ENCODE peak calls at places on chromosomes 12 and 14, in five cellular contexts. C is cardiac muscle cell; O is CD8-positive, alpha-beta memory T cell; L is naive thymus-derived CD4-positive, alpha-beta T cell; R is body of pancreas. B is an unnamed sample. For H3K4me1 and H3K36me3, the result is how much of the 10 kb centered on the place peaks cover.

GRCh38 chr14:85241022-85241880 is 288.7 kb upstream of the FLRT2 start:
- DNase-seq in C (no peak), O (no peak), L (no peak), R (peak), B (peak)

GRCh38 chr12:46963977-46964376 is 115.4 kb upstream of the PCED1B start:
- DNase-seq in C (peak), O (no peak), L (no peak), R (peak), B (no peak)

GRCh38 chr12:57607958-57608663 is 3.1 kb upstream of the ARHGEF25 start:
- DNase-seq in C (no peak), O (no peak), L (no peak), R (no peak), B (no peak)

GRCh38 chr12:123242083-123242904 is 9.1 kb downstream of the MTRFR start:
- DNase-seq in C (no peak), O (no peak), L (no peak), R (no peak), B (no peak)

GRCh38 chr14:38882533-38882932 is 220.5 kb downstream of the SEC23A start:
- DNase-seq in C (no peak), O (no peak), L (no peak), R (no peak), B (no peak)

GRCh38 chr14:93150227-93151206 is 34.2 kb downstream of the MOAP1 start:
- DNase-seq in C (peak), O (no peak), L (no peak), R (peak), B (peak)

GRCh38 chr14:91303091-91303923 is 58.8 kb upstream of the GPR68 start:
- DNase-seq in C (peak), O (no peak), L (peak), R (no peak), B (peak)

GRCh38 chr12:30785630-30786029 is 30.9 kb upstream of the CAPRIN2 start:
- DNase-seq in C (no peak), O (no peak), L (no peak), R (no peak), B (no peak)

GRCh38 chr14:22493753-22494152 is 95.3 kb downstream of the DAD1 start:
- DNase-seq in C (no peak), O (no peak), L (no peak), R (no peak), B (no peak)

GRCh38 chr12:68912916-68913315 is 20.1 kb downstream of the CPM start:
- DNase-seq in C (no peak), O (no peak), L (no peak), R (no peak), B (no peak)

GRCh38 chr14:75905505-75905904 is 76.3 kb downstream of the TGFB3 start:
- DNase-seq in C (peak), O (no peak), L (no peak), R (peak), B (no peak)

GRCh38 chr12:57803317-57803893 is 15.1 kb downstream of the AVIL start:
- DNase-seq in C (peak), O (no peak), L (peak), R (peak), B (peak)

GRCh38 chr14:70809238-70810214 is at the start of gene MAP3K9:
- DNase-seq in C (peak), O (peak), L (peak), R (peak), B (peak)

GRCh38 chr12:75196408-75196807 is 13.2 kb downstream of the KCNC2 start:
- DNase-seq in C (no peak), O (no peak), L (no peak), R (no peak), B (no peak)

GRCh38 chr12:120639771-120640721 is at the start of gene CABP1:
- DNase-seq in C (no peak), O (peak), L (peak), R (peak), B (peak)

DNA sequence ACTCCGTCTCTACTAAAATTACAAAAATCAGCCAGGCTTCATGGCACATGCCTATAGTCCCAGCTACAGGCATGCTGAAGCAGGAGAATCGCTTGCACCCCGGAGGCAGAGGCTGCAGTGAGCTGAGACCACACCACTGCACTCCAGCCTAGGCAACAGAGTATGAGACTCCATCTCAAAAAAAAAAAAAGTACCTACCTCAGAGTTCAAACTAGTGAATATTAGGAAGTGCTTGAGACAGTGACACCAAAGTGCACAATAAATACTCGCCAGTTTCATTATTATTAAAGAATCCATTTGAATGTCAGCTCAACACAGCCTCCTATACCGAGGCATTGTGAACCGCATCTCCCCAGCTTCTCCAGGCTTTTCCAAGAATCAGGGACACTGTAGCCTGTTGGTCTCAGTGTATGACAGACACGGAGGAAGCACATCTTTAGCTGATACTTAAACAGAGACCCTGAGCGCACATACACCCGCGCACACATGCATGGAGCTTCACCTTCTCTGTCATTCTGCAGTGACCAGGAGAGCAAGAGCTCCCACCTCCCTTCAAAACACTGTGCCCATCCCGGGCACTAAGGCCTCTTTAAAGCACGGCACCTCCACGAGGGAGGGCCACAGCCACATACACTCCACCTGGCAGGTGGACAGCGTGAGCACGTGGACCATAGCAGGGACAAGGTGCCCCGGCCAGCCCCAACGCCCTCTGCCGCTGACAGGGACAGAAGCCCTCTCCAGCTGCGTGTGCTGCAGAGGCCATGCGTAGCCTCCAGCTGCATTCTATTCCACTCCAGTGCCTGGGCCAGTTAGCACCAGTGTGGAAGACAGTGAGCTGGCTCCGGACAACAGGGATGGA is 5.2 kb downstream of the GAPDH start:
- DNase-seq in C (no peak), O (no peak), L (no peak), R (no peak), B (peak)
- H3K4me1 ChIP-seq in C (under half), O (half or more), L (under half), R (under half), B (half or more)

GRCh38 chr14:67782090-67782489 is 34.3 kb downstream of the ZFYVE26 start:
- DNase-seq in C (no peak), O (no peak), L (no peak), R (no peak), B (no peak)

GRCh38 chr14:67787673-67788072 is 28.7 kb downstream of the ZFYVE26 start:
- DNase-seq in C (no peak), O (no peak), L (no peak), R (no peak), B (no peak)

GRCh38 chr14:67785270-67786109 is 30.9 kb downstream of the ZFYVE26 start:
- DNase-seq in C (no peak), O (no peak), L (no peak), R (no peak), B (no peak)

DNA sequence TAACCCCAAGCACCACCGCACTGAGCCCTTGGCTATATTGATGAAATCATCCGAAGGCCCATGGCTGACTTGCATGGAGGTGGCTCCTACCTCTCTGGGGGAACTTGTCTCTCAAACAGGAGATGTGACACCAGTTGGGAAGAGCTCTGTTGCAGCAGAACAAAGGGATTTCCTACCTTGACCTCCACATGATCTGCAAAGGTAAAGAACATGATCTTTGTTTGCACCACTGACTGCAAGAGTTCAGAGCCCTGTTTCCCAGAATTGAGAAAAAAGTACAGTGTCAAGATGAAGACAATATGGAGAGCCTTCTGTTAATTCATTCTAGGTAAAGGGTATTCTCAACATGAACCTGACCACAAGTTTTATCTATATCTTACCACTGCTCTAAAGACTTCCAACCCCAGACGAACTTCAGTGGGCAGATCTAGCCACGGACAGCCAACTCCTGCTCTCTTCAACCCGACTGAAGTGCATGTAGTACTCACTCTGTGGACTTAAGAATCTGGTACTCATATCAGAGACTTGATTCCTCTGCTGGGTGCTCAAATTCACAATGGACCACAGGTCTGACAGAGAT is 32.1 kb downstream of the ZFYVE26 start:
- DNase-seq in C (no peak), O (no peak), L (no peak), R (no peak), B (no peak)
- H3K36me3 ChIP-seq in C (half or more), O (half or more), L (under half), R (half or more), B (under half)

GRCh38 chr14:104794099-104794498 is 1.4 kb downstream of the AKT1 start:
- DNase-seq in C (peak), O (peak), L (peak), R (peak), B (peak)
- H3K4me1 ChIP-seq in C (under half), O (under half), L (under half), R (half or more), B (under half)

DNA sequence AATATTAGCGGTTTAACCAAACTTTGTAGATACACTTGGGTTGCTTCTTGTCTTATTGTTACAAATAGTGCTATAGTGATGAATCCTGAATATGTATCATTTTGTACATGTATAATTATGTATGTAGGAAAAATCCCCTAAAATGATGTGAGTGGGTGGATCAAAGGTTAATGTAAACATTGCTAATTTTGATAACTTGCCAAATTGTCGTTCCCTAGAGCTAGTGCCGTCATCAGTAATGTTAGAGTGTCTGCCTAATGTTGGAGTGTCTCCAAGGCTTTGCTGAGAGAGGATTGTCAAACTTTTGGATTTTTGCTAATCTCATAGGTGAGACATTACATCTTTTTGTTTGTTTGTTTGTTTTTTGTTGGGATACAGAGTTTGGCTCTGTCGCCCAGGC is 44.4 kb downstream of the AEBP2 start:
- DNase-seq in C (peak), O (no peak), L (no peak), R (no peak), B (no peak)
- H3K36me3 ChIP-seq in C (under half), O (under half), L (under half), R (under half), B (under half)

GRCh38 chr14:99752486-99753121 is 40.6 kb upstream of the EML1 start:
- DNase-seq in C (peak), O (no peak), L (no peak), R (no peak), B (no peak)
- H3K4me1 ChIP-seq in C (under half), O (under half), L (under half), R (under half), B (under half)

GRCh38 chr12:121814429-121815119 is 10.8 kb downstream of the SETD1B start:
- DNase-seq in C (no peak), O (no peak), L (no peak), R (no peak), B (no peak)
- H3K36me3 ChIP-seq in C (under half), O (half or more), L (under half), R (under half), B (under half)

B was measured in mucosa of descending colon.